ENCODE peak calls at places on chromosomes 5 and 9, in five cellular contexts. H, U, T, P and G are unnamed samples.

GRCh38 chr5:80592105-80592504 is 22.0 kb upstream of the ANKRD34B start:
- DNase-seq in P (no peak), T (no peak), U (no peak), H (no peak), G (no peak)

GRCh38 chr9:92970467-92970923 is 23.2 kb downstream of the FGD3 start:
- DNase-seq in P (no peak), H (no peak), U (no peak), T (peak; percentile 32), G (no peak)

GRCh38 chr9:69984831-69985230 is 58.8 kb upstream of the MAMDC2 start:
- DNase-seq in T (no peak), U (no peak), P (no peak), H (no peak), G (no peak)

GRCh38 chr9:108151161-108151586 is 661.6 kb upstream of the KLF4 start:
- DNase-seq in U (no peak), P (no peak), T (no peak), H (no peak), G (no peak)

GRCh38 chr5:172358345-172358744 is 74.8 kb upstream of the UBTD2 start:
- DNase-seq in T (no peak), P (no peak), U (no peak), H (no peak), G (no peak)

GRCh38 chr5:93583799-93584530 is 943 bp downstream of the NR2F1 start:
- DNase-seq in P (peak; percentile 50), U (no peak), T (peak; percentile 56), H (no peak), G (no peak)

GRCh38 chr5:138582959-138583358 is 7.8 kb upstream of the HSPA9 start:
- DNase-seq in U (no peak), H (no peak), T (no peak), P (no peak), G (no peak)

GRCh38 chr9:96203867-96204412 is 98.0 kb downstream of the HSD17B3 start:
- DNase-seq in T (no peak), U (no peak), H (no peak), P (no peak), G (no peak)

GRCh38 chr5:180331647-180331950 is 21.5 kb downstream of the GFPT2 start:
- DNase-seq in H (no peak), U (peak; percentile 46), P (no peak), T (no peak), G (no peak)

GRCh38 chr5:93789173-93790070 is 48.0 kb upstream of the POU5F2 start:
- DNase-seq in P (peak; percentile 6), H (no peak), T (no peak), U (no peak), G (no peak)

GRCh38 chr9:89466451-89467277 is 31.2 kb downstream of the SEMA4D start:
- DNase-seq in P (no peak), T (peak; percentile 77), U (no peak), H (no peak), G (no peak)

GRCh38 chr9:135198889-135199288 is 111.4 kb downstream of the OLFM1 start:
- DNase-seq in T (no peak), U (no peak), H (no peak), P (no peak), G (no peak)

GRCh38 chr5:113081881-113082546 is 105.4 kb downstream of the DCP2 start:
- DNase-seq in U (no peak), P (no peak), H (no peak), T (no peak), G (no peak)

GRCh38 chr9:115743709-115744605 is 409.6 kb upstream of the PAPPA start:
- DNase-seq in P (no peak), H (no peak), U (no peak), T (no peak), G (no peak)

GRCh38 chr9:13369426-13369825 is 89.9 kb upstream of the MPDZ start:
- DNase-seq in H (no peak), T (no peak), U (no peak), P (peak; percentile 69), G (no peak)

GRCh38 chr5:12901696-12902095 is 997.5 kb upstream of the CTNND2 start:
- DNase-seq in P (no peak), U (no peak), T (no peak), H (no peak), G (no peak)

GRCh38 chr5:135016926-135017325 is 17.1 kb downstream of the PITX1 start:
- DNase-seq in H (no peak), U (no peak), T (no peak), P (no peak), G (no peak)

GRCh38 chr5:27437594-27438200 is 399.3 kb upstream of the CDH9 start:
- DNase-seq in H (no peak), P (peak; percentile 9), T (no peak), U (no peak), G (no peak)

GRCh38 chr9:7613931-7614330 is 185.6 kb downstream of the DMAC1 start:
- DNase-seq in H (no peak), P (no peak), T (no peak), U (no peak), G (no peak)

GRCh38 chr5:72767289-72768010 is 49.0 kb upstream of the TNPO1 start:
- DNase-seq in P (peak; percentile 58), T (no peak), U (peak; percentile 41), H (no peak), G (no peak)

GRCh38 chr5:127958421-127959011 is 125.0 kb upstream of the SLC12A2 start:
- DNase-seq in P (peak; percentile 40), U (no peak), T (no peak), H (no peak), G (no peak)

GRCh38 chr9:20636883-20637440 is 14.7 kb upstream of the MLLT3 start:
- DNase-seq in U (no peak), H (no peak), T (no peak), P (no peak), G (no peak)

GRCh38 chr9:129900263-129901041 is 65.2 kb downstream of the USP20 start:
- DNase-seq in U (no peak), P (no peak), H (no peak), T (no peak), G (no peak)

GRCh38 chr5:98891591-98891990 is 37.2 kb downstream of the CHD1 start:
- DNase-seq in T (no peak), U (no peak), P (no peak), H (no peak), G (no peak)

GRCh38 chr5:102835715-102836114 is 80.6 kb downstream of the PAM start:
- DNase-seq in P (no peak), H (no peak), U (no peak), T (no peak), G (no peak)

GRCh38 chr5:181188700-181189362 is 16.2 kb downstream of the TRIM7 start:
- DNase-seq in H (no peak), U (no peak), T (peak; percentile 86), P (no peak), G (peak; percentile 66)